ENCODE peak calls at places on chromosomes 12 and 14, in nine cellular contexts. One of them, this sample, is unnamed.

GRCh38 chr12:122104844-122105243 is 26.3 kb downstream of the MLXIP start:
- DNase-seq in activated gamma-delta T cell treated with anti-CD3 and anti-CD28 coated beads, Interleukin-2, amount 50 U/mL, for 16 hours: no peak
- DNase-seq in lower leg skin: no peak
- DNase-seq in GM04503: no peak
- DNase-seq in iris pigment epithelial cell: no peak
- DNase-seq in psoas muscle: no peak
- DNase-seq in tibial artery: no peak
- DNase-seq in CD4-positive, CD25-positive, alpha-beta regulatory T cell: peak; percentile 49
- DNase-seq in MM.1S: no peak
- DNase-seq in this sample: peak; percentile 64

GRCh38 chr12:93139028-93139665 is 210.1 kb upstream of the EEA1 start:
- DNase-seq in activated gamma-delta T cell treated with anti-CD3 and anti-CD28 coated beads, Interleukin-2, amount 50 U/mL, for 16 hours: no peak
- DNase-seq in lower leg skin: no peak
- DNase-seq in GM04503: no peak
- DNase-seq in iris pigment epithelial cell: no peak
- DNase-seq in psoas muscle: no peak
- DNase-seq in tibial artery: no peak
- DNase-seq in CD4-positive, CD25-positive, alpha-beta regulatory T cell: no peak
- DNase-seq in MM.1S: no peak
- DNase-seq in this sample: no peak

GRCh38 chr14:73783107-73783727 is 68.4 kb upstream of the PTGR2 start:
- DNase-seq in activated gamma-delta T cell treated with anti-CD3 and anti-CD28 coated beads, Interleukin-2, amount 50 U/mL, for 16 hours: no peak
- DNase-seq in lower leg skin: no peak
- DNase-seq in GM04503: no peak
- DNase-seq in iris pigment epithelial cell: no peak
- DNase-seq in psoas muscle: no peak
- DNase-seq in tibial artery: no peak
- DNase-seq in CD4-positive, CD25-positive, alpha-beta regulatory T cell: no peak
- DNase-seq in MM.1S: no peak
- DNase-seq in this sample: no peak

GRCh38 chr14:51668870-51669269 is 17.2 kb downstream of the FRMD6 start:
- DNase-seq in activated gamma-delta T cell treated with anti-CD3 and anti-CD28 coated beads, Interleukin-2, amount 50 U/mL, for 16 hours: no peak
- DNase-seq in lower leg skin: no peak
- DNase-seq in GM04503: no peak
- DNase-seq in iris pigment epithelial cell: peak; percentile 66
- DNase-seq in psoas muscle: no peak
- DNase-seq in tibial artery: no peak
- DNase-seq in CD4-positive, CD25-positive, alpha-beta regulatory T cell: no peak
- DNase-seq in MM.1S: no peak
- DNase-seq in this sample: no peak

GRCh38 chr14:79279645-79280399 is 931.5 kb downstream of the DIO2 start:
- DNase-seq in activated gamma-delta T cell treated with anti-CD3 and anti-CD28 coated beads, Interleukin-2, amount 50 U/mL, for 16 hours: no peak
- DNase-seq in lower leg skin: no peak
- DNase-seq in GM04503: no peak
- DNase-seq in iris pigment epithelial cell: no peak
- DNase-seq in psoas muscle: no peak
- DNase-seq in tibial artery: peak; percentile 22
- DNase-seq in CD4-positive, CD25-positive, alpha-beta regulatory T cell: no peak
- DNase-seq in MM.1S: no peak
- DNase-seq in this sample: no peak

GRCh38 chr12:120839503-120839902 is 64.7 kb downstream of the SPPL3 start:
- DNase-seq in activated gamma-delta T cell treated with anti-CD3 and anti-CD28 coated beads, Interleukin-2, amount 50 U/mL, for 16 hours: no peak
- DNase-seq in lower leg skin: no peak
- DNase-seq in GM04503: no peak
- DNase-seq in iris pigment epithelial cell: no peak
- DNase-seq in psoas muscle: no peak
- DNase-seq in tibial artery: no peak
- DNase-seq in CD4-positive, CD25-positive, alpha-beta regulatory T cell: no peak
- DNase-seq in MM.1S: no peak
- DNase-seq in this sample: no peak

GRCh38 chr12:120737557-120738251 is 12.1 kb downstream of the ACADS start:
- DNase-seq in activated gamma-delta T cell treated with anti-CD3 and anti-CD28 coated beads, Interleukin-2, amount 50 U/mL, for 16 hours: no peak
- DNase-seq in lower leg skin: no peak
- DNase-seq in GM04503: no peak
- DNase-seq in iris pigment epithelial cell: no peak
- DNase-seq in psoas muscle: no peak
- DNase-seq in tibial artery: no peak
- DNase-seq in CD4-positive, CD25-positive, alpha-beta regulatory T cell: no peak
- DNase-seq in MM.1S: no peak
- DNase-seq in this sample: no peak

GRCh38 chr12:3114671-3115070 is 37.5 kb downstream of the TSPAN9 start:
- DNase-seq in activated gamma-delta T cell treated with anti-CD3 and anti-CD28 coated beads, Interleukin-2, amount 50 U/mL, for 16 hours: no peak
- DNase-seq in lower leg skin: no peak
- DNase-seq in GM04503: no peak
- DNase-seq in iris pigment epithelial cell: no peak
- DNase-seq in psoas muscle: peak; percentile 21
- DNase-seq in tibial artery: no peak
- DNase-seq in CD4-positive, CD25-positive, alpha-beta regulatory T cell: no peak
- DNase-seq in MM.1S: no peak
- DNase-seq in this sample: no peak

GRCh38 chr12:121295123-121295745 is 1.3 kb downstream of the CAMKK2 start:
- DNase-seq in activated gamma-delta T cell treated with anti-CD3 and anti-CD28 coated beads, Interleukin-2, amount 50 U/mL, for 16 hours: no peak
- DNase-seq in lower leg skin: peak; percentile 76
- DNase-seq in GM04503: no peak
- DNase-seq in iris pigment epithelial cell: no peak
- DNase-seq in psoas muscle: no peak
- DNase-seq in tibial artery: no peak
- DNase-seq in CD4-positive, CD25-positive, alpha-beta regulatory T cell: peak; percentile 21
- DNase-seq in MM.1S: peak; percentile 17
- DNase-seq in this sample: peak; percentile 63

GRCh38 chr14:61270714-61271113 is 10.4 kb downstream of the TMEM30B start:
- DNase-seq in activated gamma-delta T cell treated with anti-CD3 and anti-CD28 coated beads, Interleukin-2, amount 50 U/mL, for 16 hours: no peak
- DNase-seq in lower leg skin: peak; percentile 28
- DNase-seq in GM04503: no peak
- DNase-seq in iris pigment epithelial cell: no peak
- DNase-seq in psoas muscle: no peak
- DNase-seq in tibial artery: no peak
- DNase-seq in CD4-positive, CD25-positive, alpha-beta regulatory T cell: no peak
- DNase-seq in MM.1S: no peak
- DNase-seq in this sample: no peak

GRCh38 chr12:54131641-54132280 is 57.0 kb downstream of the SMUG1 start:
- DNase-seq in activated gamma-delta T cell treated with anti-CD3 and anti-CD28 coated beads, Interleukin-2, amount 50 U/mL, for 16 hours: no peak
- DNase-seq in lower leg skin: no peak
- DNase-seq in GM04503: no peak
- DNase-seq in iris pigment epithelial cell: no peak
- DNase-seq in psoas muscle: no peak
- DNase-seq in tibial artery: no peak
- DNase-seq in CD4-positive, CD25-positive, alpha-beta regulatory T cell: no peak
- DNase-seq in MM.1S: no peak
- DNase-seq in this sample: no peak

GRCh38 chr14:105216490-105217247 is 31.7 kb upstream of the BTBD6 start:
- DNase-seq in activated gamma-delta T cell treated with anti-CD3 and anti-CD28 coated beads, Interleukin-2, amount 50 U/mL, for 16 hours: no peak
- DNase-seq in lower leg skin: no peak
- DNase-seq in GM04503: no peak
- DNase-seq in iris pigment epithelial cell: no peak
- DNase-seq in psoas muscle: no peak
- DNase-seq in tibial artery: no peak
- DNase-seq in CD4-positive, CD25-positive, alpha-beta regulatory T cell: no peak
- DNase-seq in MM.1S: no peak
- DNase-seq in this sample: no peak

GRCh38 chr12:82650627-82651337 is 35.9 kb upstream of the TMTC2 start:
- DNase-seq in activated gamma-delta T cell treated with anti-CD3 and anti-CD28 coated beads, Interleukin-2, amount 50 U/mL, for 16 hours: no peak
- DNase-seq in lower leg skin: no peak
- DNase-seq in GM04503: no peak
- DNase-seq in iris pigment epithelial cell: peak; percentile 72
- DNase-seq in psoas muscle: no peak
- DNase-seq in tibial artery: no peak
- DNase-seq in CD4-positive, CD25-positive, alpha-beta regulatory T cell: peak; percentile 8
- DNase-seq in MM.1S: peak; percentile 75
- DNase-seq in this sample: no peak

GRCh38 chr14:37045340-37046061 is 126.9 kb downstream of the SLC25A21 start:
- DNase-seq in activated gamma-delta T cell treated with anti-CD3 and anti-CD28 coated beads, Interleukin-2, amount 50 U/mL, for 16 hours: no peak
- DNase-seq in lower leg skin: no peak
- DNase-seq in GM04503: no peak
- DNase-seq in iris pigment epithelial cell: no peak
- DNase-seq in psoas muscle: no peak
- DNase-seq in tibial artery: no peak
- DNase-seq in CD4-positive, CD25-positive, alpha-beta regulatory T cell: no peak
- DNase-seq in MM.1S: peak; percentile 27
- DNase-seq in this sample: no peak

GRCh38 chr14:30779210-30779609 is 95.1 kb upstream of the COCH start:
- DNase-seq in activated gamma-delta T cell treated with anti-CD3 and anti-CD28 coated beads, Interleukin-2, amount 50 U/mL, for 16 hours: no peak
- DNase-seq in lower leg skin: no peak
- DNase-seq in GM04503: peak; percentile 1
- DNase-seq in iris pigment epithelial cell: peak; percentile 54
- DNase-seq in psoas muscle: no peak
- DNase-seq in tibial artery: no peak
- DNase-seq in CD4-positive, CD25-positive, alpha-beta regulatory T cell: no peak
- DNase-seq in MM.1S: peak; percentile 40
- DNase-seq in this sample: no peak

GRCh38 chr12:67042697-67043131 is 226.4 kb upstream of the CAND1 start:
- DNase-seq in activated gamma-delta T cell treated with anti-CD3 and anti-CD28 coated beads, Interleukin-2, amount 50 U/mL, for 16 hours: no peak
- DNase-seq in lower leg skin: no peak
- DNase-seq in GM04503: no peak
- DNase-seq in iris pigment epithelial cell: peak; percentile 35
- DNase-seq in psoas muscle: no peak
- DNase-seq in tibial artery: no peak
- DNase-seq in CD4-positive, CD25-positive, alpha-beta regulatory T cell: no peak
- DNase-seq in MM.1S: no peak
- DNase-seq in this sample: no peak